ENCODE peak calls at places on chromosomes 2 and 18, in seven cellular contexts. T, B, W, O, Q, G and A are unnamed samples.

GRCh38 chr2:70247364-70248144 is 874 bp downstream of the TIA1 start:
- DNase-seq in O (peak), Q (no peak), G (peak), W (no peak), T (no peak), B (peak), A (peak)

GRCh38 chr18:48161201-48161910 is 230.9 kb upstream of the SMAD2 start:
- DNase-seq in W (peak), T (peak), G (peak), B (peak), Q (no peak), O (peak), A (peak)

GRCh38 chr2:158497486-158497885 is 40.7 kb downstream of the PKP4 start:
- DNase-seq in G (no peak), T (no peak), Q (no peak), O (peak), W (no peak), B (no peak), A (peak)

GRCh38 chr18:74522635-74523548 is 11.4 kb upstream of the CNDP1 start:
- DNase-seq in G (peak), B (no peak), Q (no peak), T (peak), O (no peak), W (no peak), A (no peak)

GRCh38 chr2:56185582-56186046 is 1.8 kb downstream of the CCDC85A start:
- DNase-seq in G (peak), Q (no peak), W (peak), T (peak), B (peak), O (no peak), A (no peak)

GRCh38 chr2:101630224-101630949 is 67.1 kb upstream of the MAP4K4 start:
- DNase-seq in G (no peak), O (peak), T (no peak), W (no peak), B (no peak), Q (no peak), A (no peak)

GRCh38 chr2:85890522-85891176 is 1.9 kb upstream of the ST3GAL5 start:
- DNase-seq in O (peak), Q (no peak), B (no peak), W (no peak), G (no peak), T (no peak), A (no peak)

GRCh38 chr2:179952658-179953057 is 54.4 kb downstream of the CWC22 start:
- DNase-seq in W (no peak), B (no peak), O (no peak), T (no peak), Q (no peak), G (no peak), A (no peak)

GRCh38 chr18:46334200-46334553 is 230.0 kb downstream of the HAUS1 start:
- DNase-seq in G (no peak), B (no peak), W (no peak), Q (no peak), T (no peak), O (peak), A (no peak)

GRCh38 chr2:113208995-113209868 is 35.5 kb downstream of the PSD4 start:
- DNase-seq in Q (no peak), O (no peak), T (no peak), B (no peak), G (peak), W (no peak), A (peak)

GRCh38 chr18:65288908-65289307 is 461.9 kb upstream of the CDH7 start:
- DNase-seq in W (no peak), O (no peak), B (no peak), Q (no peak), T (no peak), G (no peak), A (no peak)

GRCh38 chr18:51110073-51110797 is 80.2 kb downstream of the SMAD4 start:
- DNase-seq in T (peak), O (peak), G (peak), Q (no peak), B (peak), W (peak), A (peak)

GRCh38 chr2:8310557-8311455 is 371.1 kb upstream of the ID2 start:
- DNase-seq in T (peak), W (no peak), B (no peak), G (no peak), Q (no peak), O (no peak), A (no peak)

GRCh38 chr18:1595165-1595564 is 690.5 kb downstream of the ADCYAP1 start:
- DNase-seq in G (no peak), W (no peak), O (no peak), T (no peak), B (no peak), Q (no peak), A (no peak)

GRCh38 chr2:191167766-191168165 is 17.0 kb upstream of the STAT4 start:
- DNase-seq in O (no peak), W (no peak), B (no peak), Q (no peak), T (no peak), G (peak), A (peak)

GRCh38 chr2:200735061-200735460 is 76.6 kb upstream of the BZW1 start:
- DNase-seq in T (no peak), Q (no peak), G (no peak), W (no peak), B (no peak), O (no peak), A (no peak)

GRCh38 chr2:126911111-126911796 is 12.6 kb downstream of the TEX51 start:
- DNase-seq in W (no peak), Q (no peak), O (no peak), B (no peak), G (no peak), T (no peak), A (no peak)

GRCh38 chr2:148020036-148020357 is 540 bp downstream of the ORC4 start:
- DNase-seq in T (no peak), Q (no peak), G (no peak), O (peak), B (no peak), W (no peak), A (peak)

GRCh38 chr2:51921076-51921475 is 889.1 kb upstream of the NRXN1 start:
- DNase-seq in G (no peak), W (no peak), Q (no peak), B (no peak), T (no peak), O (no peak), A (no peak)

GRCh38 chr2:105494683-105495425 is 96.0 kb upstream of the FHL2 start:
- DNase-seq in T (no peak), W (peak), G (no peak), B (no peak), Q (no peak), O (no peak), A (no peak)

GRCh38 chr2:220320326-220320725 is 692.9 kb downstream of the SLC4A3 start:
- DNase-seq in T (no peak), Q (no peak), O (no peak), G (no peak), W (no peak), B (no peak), A (peak)

GRCh38 chr2:201950606-201951005 is 83.0 kb upstream of the FZD7 start:
- DNase-seq in Q (no peak), O (no peak), G (peak), T (no peak), B (no peak), W (peak), A (peak)

GRCh38 chr2:196821195-196821594 is 12.0 kb upstream of the C2orf66 start:
- DNase-seq in Q (no peak), G (peak), T (no peak), B (no peak), O (no peak), W (no peak), A (peak)

GRCh38 chr2:135985826-135986393 is 484 bp upstream of the DARS1 start:
- DNase-seq in Q (no peak), W (no peak), B (no peak), T (no peak), O (no peak), G (no peak), A (no peak)

GRCh38 chr2:188599140-188599539 is 307.5 kb downstream of the GULP1 start:
- DNase-seq in Q (no peak), O (no peak), W (no peak), G (no peak), T (no peak), B (no peak), A (peak)

GRCh38 chr18:6022089-6022444 is 126.7 kb upstream of the TMEM200C start:
- DNase-seq in T (no peak), O (no peak), G (no peak), B (no peak), Q (no peak), W (no peak), A (peak)

GRCh38 chr2:109654316-109655050 is 40.3 kb downstream of the SOWAHC start:
- DNase-seq in W (no peak), G (no peak), O (peak), B (no peak), Q (no peak), T (no peak), A (no peak)

DNA sequence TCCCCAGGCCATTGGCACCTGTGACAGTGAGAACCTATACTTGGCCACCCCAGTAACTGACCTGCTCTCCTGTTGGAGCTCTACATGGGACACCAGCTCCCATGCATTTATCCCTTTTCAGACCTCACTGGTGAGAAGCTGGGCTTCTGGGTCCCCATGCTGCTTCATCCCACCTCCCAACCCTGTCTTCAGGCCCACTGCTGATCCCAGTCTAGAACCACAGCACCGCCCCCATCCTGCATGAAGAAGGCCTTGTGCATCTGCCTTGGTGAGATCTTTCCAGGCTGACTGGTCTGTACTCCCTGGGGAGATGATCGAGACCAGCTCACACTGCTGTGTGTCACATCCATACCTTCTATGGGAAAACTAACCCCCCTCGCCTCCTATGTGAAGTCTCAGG is 22.7 kb downstream of the TTC32 start:
- DNase-seq in G (no peak), O (no peak), W (no peak), T (no peak), Q (no peak), B (no peak), A (no peak)
- H2BK5ac ChIP-seq in G (no peak), O (no peak), W (no peak), T (no peak), Q (no peak), B (no peak), A (no peak)

GRCh38 chr18:73409242-73409641 is 541.5 kb upstream of the NETO1 start:
- DNase-seq in G (peak), Q (no peak), O (no peak), W (no peak), B (no peak), T (no peak), A (peak)

GRCh38 chr18:73414598-73414997 is 546.8 kb upstream of the NETO1 start:
- DNase-seq in T (no peak), B (no peak), W (no peak), Q (no peak), G (no peak), O (no peak), A (peak)

GRCh38 chr18:73419531-73419930 is 551.7 kb upstream of the NETO1 start:
- DNase-seq in B (no peak), Q (no peak), O (no peak), G (no peak), T (no peak), W (no peak), A (peak)

GRCh38 chr18:73408434-73408833 is 540.6 kb upstream of the NETO1 start:
- DNase-seq in O (no peak), G (peak), W (peak), B (no peak), Q (peak), T (peak), A (peak)

GRCh38 chr18:73414069-73414468 is 546.3 kb upstream of the NETO1 start:
- DNase-seq in W (no peak), O (no peak), B (no peak), G (no peak), T (no peak), Q (no peak), A (no peak)
- H2BK5ac ChIP-seq in W (no peak), O (no peak), B (no peak), G (no peak), T (no peak), Q (no peak), A (no peak)

DNA sequence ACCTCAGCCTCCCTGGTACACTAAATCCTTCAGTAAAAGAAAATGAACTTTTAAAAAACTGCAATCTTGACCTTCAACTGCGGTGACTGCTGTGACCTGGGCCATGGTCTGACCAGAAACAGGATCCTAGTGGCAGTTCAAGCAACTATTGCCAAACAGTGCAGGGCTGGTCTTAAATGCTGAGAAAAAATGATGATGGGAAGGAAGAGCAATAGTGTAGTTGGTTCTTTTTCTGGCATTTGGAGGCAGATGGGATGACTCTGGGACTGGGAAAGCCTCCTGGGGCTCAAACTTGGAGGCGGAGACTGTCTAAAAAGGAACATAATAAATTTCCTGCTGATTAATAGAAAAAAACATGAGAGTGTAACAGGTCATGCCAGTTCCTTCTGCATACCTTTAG is 45.4 kb downstream of the CHN1 start:
- DNase-seq in Q (no peak), O (no peak), G (peak), T (no peak), B (no peak), W (no peak), A (no peak)
- H2BK5ac ChIP-seq in Q (peak), O (no peak), G (no peak), T (no peak), B (no peak), W (no peak), A (no peak)

GRCh38 chr18:79850731-79851130 is 53.0 kb downstream of the KCNG2 start:
- DNase-seq in B (no peak), T (no peak), O (no peak), W (no peak), Q (no peak), G (no peak), A (no peak)

GRCh38 chr18:79853303-79853992 is 55.7 kb downstream of the KCNG2 start:
- DNase-seq in B (no peak), T (no peak), W (no peak), O (no peak), Q (no peak), G (no peak), A (no peak)

GRCh38 chr18:79852561-79853302 is 55.0 kb downstream of the KCNG2 start:
- DNase-seq in Q (no peak), T (no peak), W (no peak), G (no peak), B (no peak), O (no peak), A (no peak)

GRCh38 chr18:79851489-79851888 is 53.8 kb downstream of the KCNG2 start:
- DNase-seq in B (no peak), Q (no peak), O (no peak), T (no peak), G (no peak), W (no peak), A (no peak)

DNA sequence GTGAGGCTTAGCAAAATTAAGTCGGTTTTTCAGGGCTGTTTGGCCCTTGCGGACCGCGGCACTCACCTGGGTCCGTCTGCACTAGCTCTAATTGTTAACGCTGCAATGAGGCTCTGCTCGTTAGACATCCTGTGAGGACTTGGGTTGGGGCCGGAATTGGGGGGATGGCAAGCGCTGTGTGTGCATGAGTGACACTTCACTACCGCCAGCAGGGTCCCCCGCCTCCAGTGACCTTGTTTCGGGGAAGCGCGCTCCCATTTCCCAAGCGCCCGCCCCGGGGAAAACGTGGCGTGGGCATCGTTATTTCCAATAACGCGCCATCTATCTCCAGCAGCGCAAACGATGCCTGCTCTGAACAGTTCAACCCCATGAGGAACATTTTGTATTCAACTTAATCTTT is 54.2 kb downstream of the KCNG2 start:
- DNase-seq in T (no peak), O (no peak), W (no peak), Q (no peak), B (no peak), G (no peak), A (no peak)
- H2BK5ac ChIP-seq in T (no peak), O (no peak), W (no peak), Q (no peak), B (no peak), G (no peak), A (no peak)

GRCh38 chr2:120968307-120969015 is 232.8 kb downstream of the GLI2 start:
- DNase-seq in T (no peak), Q (no peak), G (no peak), O (no peak), B (no peak), W (no peak), A (no peak)
- H2BK5ac ChIP-seq in T (no peak), Q (no peak), G (no peak), O (no peak), B (peak), W (no peak), A (no peak)

GRCh38 chr2:55160422-55160821 is 71.7 kb downstream of the CLHC1 start:
- DNase-seq in Q (no peak), W (no peak), O (no peak), G (no peak), B (no peak), T (no peak), A (no peak)
- H2BK5ac ChIP-seq in Q (no peak), W (no peak), O (no peak), G (no peak), B (no peak), T (no peak), A (no peak)

DNA sequence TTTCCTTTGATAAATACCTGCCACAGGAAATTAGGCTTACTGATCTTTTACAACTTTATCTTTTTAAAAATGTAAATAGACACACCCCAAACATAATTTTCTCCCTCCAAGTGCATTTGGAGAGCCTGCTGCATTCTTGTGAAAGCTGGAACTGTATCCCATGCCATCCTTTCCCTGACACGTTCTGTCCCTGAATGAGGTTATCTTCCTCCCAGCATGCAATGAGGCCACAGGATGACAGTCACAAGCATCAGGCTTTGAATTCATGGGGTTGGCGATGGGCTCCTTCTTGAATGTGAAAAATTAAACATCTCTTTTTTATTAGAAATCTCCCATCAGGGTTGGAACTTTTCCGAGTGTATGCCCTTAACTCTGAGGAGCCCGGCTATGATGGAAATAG is 77.8 kb downstream of the CTAGE1 start:
- DNase-seq in W (no peak), B (no peak), O (no peak), T (no peak), Q (no peak), G (no peak), A (no peak)
- H2BK5ac ChIP-seq in W (no peak), B (no peak), O (no peak), T (no peak), Q (no peak), G (no peak), A (no peak)

DNA sequence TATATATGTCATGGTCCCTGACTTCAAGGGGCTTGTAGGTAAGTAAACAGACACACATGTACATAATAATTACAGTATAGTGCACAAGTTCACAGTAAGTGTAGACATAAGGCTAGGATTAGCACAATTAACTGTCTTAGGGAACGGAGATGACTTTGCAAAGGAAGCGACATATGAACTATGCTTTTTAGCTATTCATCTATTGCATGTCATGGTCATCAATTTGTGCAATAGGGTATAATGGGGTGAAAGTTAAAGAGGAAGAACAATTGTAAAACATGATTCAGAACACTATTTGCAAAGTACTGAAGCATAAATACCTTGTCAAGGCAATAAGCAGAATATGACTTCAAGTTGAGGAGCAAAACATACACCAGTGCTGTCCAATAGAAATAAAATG is 112.3 kb upstream of the SLC8A1 start:
- DNase-seq in Q (no peak), T (no peak), G (no peak), O (no peak), B (no peak), W (no peak), A (no peak)
- H2BK5ac ChIP-seq in Q (no peak), T (no peak), G (no peak), O (no peak), B (no peak), W (no peak), A (no peak)

DNA sequence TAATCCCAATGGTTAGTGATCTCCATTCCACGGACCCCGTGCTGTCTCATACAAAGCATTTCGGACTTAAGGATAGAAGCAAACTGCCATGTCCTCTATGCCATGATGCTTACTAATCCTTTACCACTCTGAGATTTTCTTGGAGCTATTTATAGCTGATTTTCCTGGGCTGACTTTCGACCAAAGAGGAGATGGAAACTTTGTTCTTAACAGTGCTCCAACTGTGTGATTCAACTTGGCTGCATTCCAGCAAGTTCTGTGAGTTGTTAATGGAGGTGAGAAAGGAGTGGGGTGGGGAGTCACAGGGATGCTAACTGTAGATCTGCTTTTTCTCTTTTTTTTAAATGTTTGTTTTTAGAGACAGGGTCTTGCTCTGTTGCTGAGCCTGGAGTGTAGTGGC is 45.5 kb upstream of the MSH2 start:
- DNase-seq in B (no peak), O (no peak), Q (no peak), T (no peak), G (peak), W (peak), A (peak)
- H2BK5ac ChIP-seq in B (no peak), O (no peak), Q (peak), T (no peak), G (no peak), W (no peak), A (no peak)